ENCODE peak calls at places on chromosomes 12 and 14, in seven cellular contexts. O is AG04449, C is AG09309, E is psoas muscle, M is HFF-Myc, Z is progenitor cell of endocrine pancreas, Y is GM10248. H is an unnamed sample.

GRCh38 chr14:71267691-71268090 is 360.4 kb downstream of the PCNX1 start:
- DNase-seq in O (no peak), C (no peak), E (no peak), M (no peak), Z (no peak), Y (no peak), H (no peak)

GRCh38 chr14:24837280-24838046 is 203.5 kb upstream of the GZMB start:
- DNase-seq in O (no peak), C (no peak), E (no peak), M (no peak), Z (no peak), Y (no peak), H (no peak)

GRCh38 chr12:50401383-50402155 is 884 bp downstream of the LARP4 start:
- DNase-seq in O (no peak), C (peak), E (no peak), M (no peak), Z (no peak), Y (no peak), H (no peak)

GRCh38 chr12:51868821-51869489 is 18.9 kb upstream of the ANKRD33 start:
- DNase-seq in O (no peak), C (no peak), E (peak), M (no peak), Z (no peak), Y (no peak), H (no peak)

GRCh38 chr12:50069069-50069468 is 11.7 kb downstream of the ASIC1 start:
- DNase-seq in O (no peak), C (no peak), E (no peak), M (no peak), Z (no peak), Y (no peak), H (no peak)

GRCh38 chr12:68745376-68745903 is 536 bp upstream of the SLC35E3 start:
- DNase-seq in O (no peak), C (no peak), E (no peak), M (no peak), Z (no peak), Y (no peak), H (no peak)

GRCh38 chr14:38108681-38109080 is 99.0 kb upstream of the SSTR1 start:
- DNase-seq in O (peak), C (peak), E (no peak), M (peak), Z (no peak), Y (no peak), H (peak)

GRCh38 chr12:53974084-53975018 is at the start of gene HOTAIR:
- DNase-seq in O (no peak), C (no peak), E (peak), M (no peak), Z (no peak), Y (peak), H (no peak)

DNA sequence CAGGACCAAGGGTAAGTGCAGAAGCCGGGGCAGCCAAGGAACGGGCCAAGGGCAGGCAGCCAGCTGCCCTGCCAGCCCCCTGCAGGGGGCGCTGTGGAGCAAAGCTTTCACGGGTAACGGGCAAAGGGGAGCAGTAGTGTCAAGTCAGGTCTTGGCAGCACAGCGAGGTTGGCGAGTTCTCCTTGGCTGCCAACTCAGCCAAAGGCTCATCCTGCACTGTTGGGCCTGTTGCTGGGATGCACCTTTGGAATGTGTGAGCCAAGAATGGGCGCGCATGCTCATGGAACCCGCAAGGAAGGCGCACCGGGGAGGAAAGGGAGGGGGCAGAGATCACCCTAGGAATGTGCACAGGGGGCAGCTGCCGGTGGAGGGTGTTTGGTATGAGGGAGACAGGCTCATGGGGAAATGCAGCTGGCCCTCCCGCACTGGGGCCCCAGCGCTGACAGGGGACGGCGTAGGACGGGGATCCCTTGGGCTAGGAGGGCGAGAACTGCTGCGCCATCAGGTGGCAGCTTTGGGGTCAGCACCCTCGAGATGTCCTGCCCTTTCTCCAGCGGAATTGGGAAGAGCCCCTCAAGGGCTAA is 138.0 kb downstream of the ASCL4 start:
- DNase-seq in O (no peak), C (no peak), E (peak), M (no peak), Z (peak), Y (peak), H (no peak)
- TF ChIP-seq CTCF in O (peak), C (peak), E (peak), M (peak), Z (peak), Y (peak), H (peak)

GRCh38 chr14:68921049-68921448 is 58.1 kb downstream of the ACTN1 start:
- DNase-seq in O (no peak), C (no peak), E (no peak), M (no peak), Z (no peak), Y (no peak), H (no peak)

GRCh38 chr14:68922201-68922613 is 56.9 kb downstream of the ACTN1 start:
- DNase-seq in O (no peak), C (no peak), E (peak), M (peak), Z (no peak), Y (no peak), H (no peak)

GRCh38 chr14:68922886-68923285 is 56.2 kb downstream of the ACTN1 start:
- DNase-seq in O (no peak), C (no peak), E (no peak), M (no peak), Z (no peak), Y (no peak), H (no peak)

GRCh38 chr14:68919129-68919927 is 59.8 kb downstream of the ACTN1 start:
- DNase-seq in O (no peak), C (no peak), E (no peak), M (no peak), Z (no peak), Y (no peak), H (no peak)

GRCh38 chr14:68921666-68922065 is 57.4 kb downstream of the ACTN1 start:
- DNase-seq in O (no peak), C (no peak), E (no peak), M (no peak), Z (no peak), Y (no peak), H (no peak)
- TF ChIP-seq CTCF in O (peak), C (no peak), E (no peak), M (no peak), Z (no peak), Y (no peak), H (no peak)

GRCh38 chr14:52987042-52987441 is 36.2 kb upstream of the FERMT2 start:
- DNase-seq in O (no peak), C (no peak), E (no peak), M (no peak), Z (no peak), Y (no peak), H (no peak)

GRCh38 chr14:52987514-52987913 is 36.7 kb upstream of the FERMT2 start:
- DNase-seq in O (no peak), C (no peak), E (no peak), M (no peak), Z (no peak), Y (no peak), H (no peak)

GRCh38 chr14:52992236-52992635 is 41.4 kb upstream of the FERMT2 start:
- DNase-seq in O (no peak), C (no peak), E (no peak), M (no peak), Z (no peak), Y (no peak), H (no peak)

GRCh38 chr14:52988153-52988552 is 37.3 kb upstream of the FERMT2 start:
- DNase-seq in O (no peak), C (no peak), E (no peak), M (no peak), Z (no peak), Y (no peak), H (no peak)
- TF ChIP-seq CTCF in O (no peak), C (no peak), E (no peak), M (no peak), Z (no peak), Y (no peak), H (no peak)

GRCh38 chr12:104764225-104765073 is 193.6 kb downstream of the SLC41A2 start:
- DNase-seq in O (no peak), C (no peak), E (no peak), M (peak), Z (no peak), Y (no peak), H (no peak)

GRCh38 chr12:104756901-104757300 is 201.2 kb downstream of the SLC41A2 start:
- DNase-seq in O (no peak), C (no peak), E (no peak), M (no peak), Z (no peak), Y (no peak), H (no peak)

GRCh38 chr12:104763163-104763805 is 194.8 kb downstream of the SLC41A2 start:
- DNase-seq in O (no peak), C (no peak), E (no peak), M (peak), Z (no peak), Y (no peak), H (no peak)

GRCh38 chr12:104758771-104759170 is 199.3 kb downstream of the SLC41A2 start:
- DNase-seq in O (no peak), C (no peak), E (no peak), M (no peak), Z (no peak), Y (no peak), H (no peak)

DNA sequence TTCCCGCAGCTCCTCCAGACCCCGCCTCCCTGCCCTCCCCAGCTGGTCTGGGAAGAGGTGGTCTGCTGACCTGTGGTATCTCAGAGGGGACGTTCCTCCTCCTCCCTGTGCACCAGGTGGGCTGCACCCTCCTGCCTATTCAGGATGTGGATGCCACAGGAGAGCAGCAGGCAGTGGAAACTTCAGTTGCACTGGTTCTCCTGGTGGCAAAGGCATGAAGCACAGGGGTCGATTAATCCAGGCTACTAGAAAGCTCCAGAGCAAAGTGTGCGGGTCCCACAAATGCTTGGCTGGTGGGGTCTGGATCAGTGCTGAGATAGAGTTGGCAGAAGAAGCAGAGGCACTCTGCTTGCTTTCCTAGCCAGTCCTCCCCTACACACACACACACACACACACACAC is 197.0 kb downstream of the SLC41A2 start:
- DNase-seq in O (no peak), C (no peak), E (no peak), M (no peak), Z (no peak), Y (no peak), H (no peak)
- TF ChIP-seq CTCF in O (no peak), C (no peak), E (no peak), M (peak), Z (peak), Y (no peak), H (no peak)

GRCh38 chr12:97182719-97183118 is 275.7 kb downstream of the NEDD1 start:
- DNase-seq in O (no peak), C (no peak), E (no peak), M (no peak), Z (no peak), Y (no peak), H (no peak)

GRCh38 chr12:97177482-97177881 is 270.4 kb downstream of the NEDD1 start:
- DNase-seq in O (no peak), C (no peak), E (no peak), M (no peak), Z (no peak), Y (no peak), H (no peak)

GRCh38 chr12:97181571-97182265 is 274.7 kb downstream of the NEDD1 start:
- DNase-seq in O (no peak), C (no peak), E (no peak), M (no peak), Z (no peak), Y (no peak), H (no peak)
- TF ChIP-seq CTCF in O (no peak), C (no peak), E (no peak), M (no peak), Z (no peak), Y (no peak), H (no peak)

GRCh38 chr14:103728721-103729120 is 13.1 kb downstream of the ZFYVE21 start:
- DNase-seq in O (no peak), C (no peak), E (peak), M (no peak), Z (no peak), Y (no peak), H (no peak)
- TF ChIP-seq CTCF in O (no peak), C (no peak), E (no peak), M (no peak), Z (no peak), Y (no peak), H (no peak)

GRCh38 chr12:114371250-114371649 is 34.7 kb downstream of the TBX5 start:
- DNase-seq in O (no peak), C (no peak), E (no peak), M (no peak), Z (no peak), Y (no peak), H (no peak)

GRCh38 chr12:114368685-114369084 is 37.3 kb downstream of the TBX5 start:
- DNase-seq in O (no peak), C (no peak), E (peak), M (no peak), Z (no peak), Y (no peak), H (no peak)

GRCh38 chr12:114369088-114369487 is 36.9 kb downstream of the TBX5 start:
- DNase-seq in O (no peak), C (peak), E (no peak), M (no peak), Z (no peak), Y (no peak), H (no peak)

GRCh38 chr12:114371733-114372132 is 34.2 kb downstream of the TBX5 start:
- DNase-seq in O (no peak), C (no peak), E (no peak), M (no peak), Z (no peak), Y (no peak), H (no peak)
- TF ChIP-seq CTCF in O (no peak), C (no peak), E (no peak), M (no peak), Z (no peak), Y (no peak), H (no peak)